ENCODE peak calls at places on chromosomes 3 and 15, in ten cellular contexts. N is cardiac septum; M is GM03348; Q is activated gamma-delta T cell treated with Interleukin-2 at 50 U/mL for 16 hours; U is NCI-H446; S is C1 segment of cervical spinal cord; R is EL; X is stimulated activated CD8-positive, alpha-beta memory T cell treated with anti-CD3 and anti-CD28 coated beads, Interleukin-15, amount 100 ng/mL, for 4 hours; E is transverse colon; C is activated T-cell treated with anti-CD3 and anti-CD28 coated beads, Interleukin-2, amount 50 U/mL, for 4 hours. A is an unnamed sample.

GRCh38 chr3:52685705-52686691 is at the start of the genes GNL3 and PBRM1:
- DNase-seq in S (peak; percentile 93), M (peak; percentile 96), X (peak; percentile 84), R (peak; percentile 94), N (peak; percentile 96), Q (peak; percentile 89), E (peak; percentile 95), U (peak; percentile 92), C (peak; percentile 89), A (peak; percentile 96)

GRCh38 chr15:38691365-38691764 is 126.8 kb upstream of the RASGRP1 start:
- DNase-seq in M (no peak), N (no peak), E (no peak), C (no peak), R (no peak), X (no peak), U (no peak), S (no peak), Q (no peak), A (no peak)

GRCh38 chr3:189355481-189356201 is 183.9 kb downstream of the TPRG1 start:
- DNase-seq in M (peak; percentile 63), E (peak; percentile 23), R (peak; percentile 81), Q (peak; percentile 40), S (no peak), X (peak; percentile 25), C (peak; percentile 36), N (no peak), U (peak; percentile 38), A (no peak)

GRCh38 chr3:69288161-69288895 is 97.6 kb downstream of the FRMD4B start:
- DNase-seq in E (no peak), Q (peak; percentile 5), R (no peak), C (no peak), N (no peak), S (no peak), M (no peak), U (no peak), X (no peak), A (no peak)

GRCh38 chr3:160686955-160687535 is 10.1 kb downstream of the ARL14 start:
- DNase-seq in S (no peak), Q (no peak), E (no peak), X (no peak), M (peak; percentile 35), R (peak; percentile 36), N (no peak), C (no peak), U (peak; percentile 31), A (no peak)

GRCh38 chr3:127997961-127998360 is 54.3 kb upstream of the SEC61A1 start:
- DNase-seq in M (no peak), X (no peak), C (no peak), S (no peak), Q (no peak), U (no peak), N (no peak), E (no peak), R (no peak), A (peak; percentile 72)

GRCh38 chr15:89958107-89958805 is 42.9 kb upstream of the ZNF710 start:
- DNase-seq in E (peak; percentile 65), C (no peak), X (no peak), S (no peak), N (no peak), U (no peak), M (no peak), Q (no peak), R (no peak), A (peak; percentile 78)

GRCh38 chr15:36612063-36612788 is 32.8 kb downstream of the CDIN1 start:
- DNase-seq in C (no peak), S (no peak), Q (no peak), R (peak; percentile 96), E (no peak), X (no peak), U (no peak), N (no peak), M (peak; percentile 68), A (no peak)

GRCh38 chr15:56243774-56244236 is at the start of gene RFX7:
- DNase-seq in M (peak; percentile 95), U (peak; percentile 84), C (peak; percentile 66), X (peak; percentile 53), E (peak; percentile 82), N (peak; percentile 79), Q (peak; percentile 73), R (peak; percentile 75), S (peak; percentile 68), A (peak; percentile 83)

GRCh38 chr3:134617608-134618472 is 33.0 kb downstream of the KY start:
- DNase-seq in X (no peak), E (no peak), N (no peak), U (peak; percentile 43), Q (no peak), M (no peak), R (no peak), S (no peak), C (no peak), A (peak; percentile 16)

GRCh38 chr3:37163262-37164020 is 10.9 kb downstream of the LRRFIP2 start:
- DNase-seq in M (peak; percentile 79), N (no peak), U (no peak), C (no peak), X (no peak), S (no peak), R (peak; percentile 96), Q (no peak), E (no peak), A (no peak)

GRCh38 chr3:117322866-117323265 is 613.3 kb downstream of the TUSC7 start:
- DNase-seq in M (peak; percentile 18), U (no peak), R (peak; percentile 1), X (no peak), C (no peak), E (no peak), S (no peak), Q (no peak), N (no peak), A (no peak)

GRCh38 chr15:88681610-88682221 is 42.9 kb downstream of the ISG20 start:
- DNase-seq in N (no peak), Q (no peak), X (no peak), R (no peak), C (no peak), U (no peak), E (no peak), M (peak; percentile 31), S (no peak), A (peak; percentile 56)

GRCh38 chr3:64195786-64196185 is 29.5 kb downstream of the PRICKLE2 start:
- DNase-seq in N (no peak), E (no peak), C (no peak), U (no peak), S (no peak), X (no peak), Q (no peak), R (peak; percentile 31), M (no peak), A (no peak)

GRCh38 chr15:34708422-34708821 is 46.4 kb downstream of the GJD2 start:
- DNase-seq in N (no peak), S (no peak), C (no peak), M (peak; percentile 66), U (peak; percentile 36), Q (no peak), E (no peak), R (peak; percentile 54), X (no peak), A (no peak)

GRCh38 chr3:120393761-120394160 is 44.6 kb upstream of the LRRC58 start:
- DNase-seq in C (no peak), R (no peak), S (no peak), U (no peak), Q (no peak), M (no peak), X (no peak), E (no peak), N (no peak), A (no peak)

GRCh38 chr15:31393441-31394091 is 66.9 kb downstream of the KLF13 start:
- DNase-seq in N (no peak), M (no peak), Q (no peak), U (no peak), C (no peak), X (no peak), S (no peak), R (no peak), E (no peak), A (no peak)

GRCh38 chr15:31016446-31016915 is 25.1 kb upstream of the MTMR10 start:
- DNase-seq in U (no peak), M (peak; percentile 56), E (no peak), X (no peak), C (no peak), S (no peak), N (no peak), R (peak; percentile 86), Q (no peak), A (no peak)

GRCh38 chr3:25169146-25169545 is 258.9 kb upstream of the RARB start:
- DNase-seq in R (peak; percentile 3), N (no peak), S (no peak), M (no peak), U (no peak), X (no peak), C (no peak), E (no peak), Q (no peak), A (no peak)

GRCh38 chr3:71066356-71066755 is 517.2 kb downstream of the FOXP1 start:
- DNase-seq in U (no peak), R (no peak), M (no peak), E (peak; percentile 43), S (no peak), N (no peak), C (peak; percentile 27), X (no peak), Q (no peak), A (no peak)

GRCh38 chr3:157438371-157438735 is 1.7 kb downstream of the PTX3 start:
- DNase-seq in N (no peak), C (no peak), E (no peak), X (no peak), Q (no peak), R (peak; percentile 45), S (no peak), U (peak; percentile 57), M (peak; percentile 43), A (no peak)

GRCh38 chr3:43239755-43240154 is 46.6 kb upstream of the SNRK start:
- DNase-seq in X (no peak), C (no peak), S (no peak), U (no peak), R (no peak), N (no peak), Q (no peak), E (no peak), M (no peak), A (no peak)

GRCh38 chr3:62370112-62371031 is 3.0 kb downstream of the FEZF2 start:
- DNase-seq in N (no peak), U (no peak), Q (no peak), X (no peak), E (no peak), M (no peak), C (no peak), S (no peak), R (no peak), A (no peak)

GRCh38 chr3:52313774-52314188 is 2.3 kb upstream of the DNAH1 start:
- DNase-seq in N (no peak), Q (no peak), X (no peak), M (peak; percentile 58), S (no peak), U (no peak), E (peak; percentile 53), C (no peak), R (peak; percentile 39), A (no peak)

GRCh38 chr3:112649478-112649735 is 8.5 kb upstream of the CCDC80 start:
- DNase-seq in M (peak; percentile 75), N (no peak), Q (no peak), S (no peak), R (peak; percentile 89), E (no peak), U (no peak), C (no peak), X (no peak), A (no peak)

GRCh38 chr3:127036209-127037020 is 53.5 kb downstream of the PLXNA1 start:
- DNase-seq in X (no peak), R (no peak), S (no peak), Q (no peak), U (no peak), M (no peak), C (no peak), E (peak; percentile 64), N (no peak), A (no peak)

GRCh38 chr15:56894601-56895000 is 23.8 kb upstream of the TCF12 start:
- DNase-seq in S (no peak), R (no peak), Q (no peak), U (no peak), C (no peak), N (no peak), M (no peak), E (no peak), X (no peak), A (no peak)

GRCh38 chr3:159936541-159936940 is 52.1 kb upstream of the IL12A start:
- DNase-seq in R (peak; percentile 37), M (no peak), U (no peak), S (no peak), N (no peak), E (no peak), Q (no peak), X (no peak), C (no peak), A (no peak)